ENCODE peak calls at places on chromosome 3, in eight cellular contexts. V is endothelial cell; J is AG09319; O is fibroblast of mammary gland; E is NCI-H1092 treated with DMSO at 0.1 percent for 48 hours; F is mammary epithelial cell; Z is stimulated activated CD8-positive, alpha-beta memory T cell treated with anti-CD3 and anti-CD28 coated beads, Interleukin-7, amount 100 ng/mL, for 1 hour; H is activated CD8-positive, alpha-beta memory T cell treated with anti-CD3 and anti-CD28 coated beads for 24 hours. C is an unnamed sample.

GRCh38 chr3:18730491-18730890 is 305.4 kb upstream of the SATB1 start:
- DNase-seq in V (no peak), O (no peak), J (no peak), E (no peak), H (no peak), Z (no peak), F (no peak), C (no peak)

GRCh38 chr3:36482259-36482658 is 102.0 kb downstream of the STAC start:
- DNase-seq in J (no peak), Z (no peak), F (no peak), H (no peak), O (no peak), V (no peak), E (no peak), C (no peak)

GRCh38 chr3:110932515-110933095 is 139.0 kb upstream of the NECTIN3 start:
- DNase-seq in E (no peak), J (peak), H (no peak), V (no peak), F (no peak), Z (no peak), O (peak), C (no peak)

GRCh38 chr3:170709046-170709445 is 123.2 kb upstream of the SLC7A14 start:
- DNase-seq in E (no peak), O (peak), F (peak), H (no peak), V (no peak), J (peak), Z (no peak), C (no peak)

GRCh38 chr3:196192036-196193001 is 18.9 kb downstream of the ZDHHC19 start:
- DNase-seq in H (peak), E (no peak), J (no peak), O (no peak), F (no peak), Z (no peak), V (no peak), C (no peak)

GRCh38 chr3:36804295-36805055 is 40.1 kb upstream of the DCLK3 start:
- DNase-seq in Z (no peak), O (no peak), J (no peak), E (peak), H (no peak), V (peak), F (no peak), C (no peak)

GRCh38 chr3:114627760-114628159 is 333.9 kb downstream of the TIGIT start:
- DNase-seq in V (no peak), O (peak), H (no peak), E (no peak), F (no peak), J (no peak), Z (no peak), C (no peak)

GRCh38 chr3:79139395-79140060 is 628.3 kb downstream of the ROBO1 start:
- DNase-seq in V (no peak), J (no peak), E (no peak), H (no peak), O (peak), F (no peak), Z (no peak), C (no peak)

GRCh38 chr3:130242850-130243569 is 102.5 kb upstream of the COL6A5 start:
- DNase-seq in V (no peak), Z (no peak), F (peak), O (peak), H (no peak), E (peak), J (no peak), C (no peak)

GRCh38 chr3:12990781-12991480 is 82.3 kb downstream of the IQSEC1 start:
- DNase-seq in O (peak), J (peak), Z (no peak), E (no peak), H (no peak), F (peak), V (no peak), C (no peak)

GRCh38 chr3:171028025-171028778 is 1.7 kb upstream of the SLC2A2 start:
- DNase-seq in E (peak), F (peak), V (peak), Z (no peak), H (peak), O (peak), J (peak), C (no peak)

GRCh38 chr3:42762046-42762724 is 10.9 kb downstream of the CCDC13 start:
- DNase-seq in O (peak), V (no peak), J (no peak), Z (no peak), E (no peak), F (no peak), H (peak), C (no peak)

GRCh38 chr3:38226273-38226672 is 39.3 kb upstream of the SLC22A13 start:
- DNase-seq in O (peak), V (no peak), Z (no peak), F (peak), H (no peak), J (no peak), E (no peak), C (no peak)

GRCh38 chr3:74410276-74410941 is 204.1 kb downstream of the CNTN3 start:
- DNase-seq in H (no peak), V (no peak), J (no peak), E (peak), Z (no peak), F (no peak), O (no peak), C (no peak)

GRCh38 chr3:139430467-139430866 is 41.0 kb upstream of the COPB2 start:
- DNase-seq in V (no peak), H (no peak), F (peak), J (no peak), E (peak), O (no peak), Z (no peak), C (no peak)

GRCh38 chr3:45986303-45986982 is 9.2 kb downstream of the FYCO1 start:
- DNase-seq in F (peak), J (no peak), H (no peak), Z (no peak), V (no peak), O (peak), E (no peak), C (no peak)

GRCh38 chr3:170002829-170003228 is 35.0 kb upstream of the GPR160 start:
- DNase-seq in E (no peak), F (no peak), V (no peak), H (no peak), J (no peak), O (no peak), Z (no peak), C (no peak)

GRCh38 chr3:88986834-88987233 is 120.6 kb upstream of the EPHA3 start:
- DNase-seq in O (peak), Z (no peak), E (no peak), J (peak), V (no peak), F (peak), H (no peak), C (no peak)

GRCh38 chr3:123679712-123680386 is 95.0 kb upstream of the HACD2 start:
- DNase-seq in O (no peak), H (no peak), V (no peak), F (no peak), E (peak), J (no peak), Z (no peak), C (no peak)